ENCODE peak calls at places on chromosomes 5 and 9, in four cellular contexts. O, F, J and D are unnamed samples.

GRCh38 chr5:146395233-146395632 is 51.9 kb upstream of the TCERG1 start:
- DNase-seq in O (peak), F (no peak), J (no peak), D (no peak)

GRCh38 chr5:68343421-68343826 is 127.9 kb downstream of the PIK3R1 start:
- DNase-seq in O (no peak), F (peak), J (peak), D (peak)

GRCh38 chr5:154296525-154297159 is 106.1 kb downstream of the GALNT10 start:
- DNase-seq in O (no peak), F (no peak), J (no peak), D (no peak)

GRCh38 chr5:14665110-14665822 is 748 bp downstream of the OTULIN start:
- DNase-seq in O (no peak), F (peak), J (no peak), D (peak)

GRCh38 chr5:68515514-68515913 is 300.0 kb downstream of the PIK3R1 start:
- DNase-seq in O (no peak), F (no peak), J (no peak), D (no peak)

GRCh38 chr5:176800024-176800423 is 10.3 kb upstream of the UNC5A start:
- DNase-seq in O (no peak), F (no peak), J (no peak), D (no peak)

GRCh38 chr5:10723519-10723918 is 37.5 kb downstream of the DAP start:
- DNase-seq in O (no peak), F (no peak), J (no peak), D (no peak)

GRCh38 chr9:71901695-71902094 is 9.3 kb downstream of the ABHD17B start:
- DNase-seq in O (no peak), F (no peak), J (no peak), D (no peak)

GRCh38 chr5:151014680-151015343 is 5.6 kb upstream of the GPX3 start:
- DNase-seq in O (no peak), F (no peak), J (no peak), D (no peak)

GRCh38 chr5:149435660-149436059 is 56.6 kb upstream of the IL17B start:
- DNase-seq in O (no peak), F (no peak), J (no peak), D (no peak)

GRCh38 chr5:122726990-122727616 is 47.8 kb upstream of the SNX2 start:
- DNase-seq in O (no peak), F (no peak), J (peak), D (peak)

GRCh38 chr9:106421772-106422171 is 441.2 kb upstream of the ZNF462 start:
- DNase-seq in O (no peak), F (no peak), J (no peak), D (peak)

GRCh38 chr9:21070171-21070571 is 7.6 kb downstream of the IFNB1 start:
- DNase-seq in O (peak), F (peak), J (peak), D (no peak)

GRCh38 chr5:5398046-5398445 is 24.4 kb upstream of the ICE1 start:
- DNase-seq in O (no peak), F (no peak), J (no peak), D (no peak)

GRCh38 chr5:178981381-178981780 is 13.7 kb downstream of the GRM6 start:
- DNase-seq in O (no peak), F (no peak), J (no peak), D (no peak)
- TF ChIP-seq CTCF in O (no peak), F (no peak), J (no peak), D (no peak)

DNA sequence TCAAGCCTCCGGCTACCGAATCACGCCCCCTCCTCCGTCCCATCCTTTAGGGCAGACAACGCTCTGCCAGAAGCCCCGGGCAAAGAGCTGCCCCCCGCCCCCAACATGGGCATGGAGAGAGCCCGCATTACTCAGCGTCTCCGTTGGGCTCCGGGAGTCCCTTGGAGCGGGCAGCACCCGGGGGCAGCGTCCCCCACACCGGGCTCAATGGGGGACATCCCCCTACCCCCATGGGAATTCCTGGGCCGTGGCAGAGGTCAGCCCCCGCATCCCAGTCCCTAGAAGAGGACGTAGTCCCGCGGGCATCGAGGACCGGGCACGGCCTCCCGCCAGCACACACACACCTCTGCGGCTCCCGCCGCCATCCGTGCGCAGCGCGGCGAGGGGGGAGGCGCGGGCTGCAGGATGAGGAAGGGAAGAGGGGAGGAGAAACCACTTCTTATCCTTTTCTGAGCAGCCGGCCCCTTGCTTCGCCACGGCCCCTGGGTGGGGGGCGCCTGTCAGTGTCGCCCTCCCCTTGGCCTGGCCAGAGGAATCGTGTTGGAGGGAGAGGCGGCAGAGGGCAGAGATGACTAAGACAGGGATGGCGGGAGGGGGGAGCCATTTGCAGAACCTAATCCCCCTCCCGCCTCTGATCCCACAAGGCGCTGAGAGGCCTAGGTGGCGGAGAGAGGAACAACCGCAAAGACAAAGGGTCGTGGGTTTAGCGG is 818 bp downstream of the DNM1 start:
- DNase-seq in O (peak), F (no peak), J (peak), D (no peak)
- TF ChIP-seq CTCF in O (no peak), F (no peak), J (no peak), D (no peak)

DNA sequence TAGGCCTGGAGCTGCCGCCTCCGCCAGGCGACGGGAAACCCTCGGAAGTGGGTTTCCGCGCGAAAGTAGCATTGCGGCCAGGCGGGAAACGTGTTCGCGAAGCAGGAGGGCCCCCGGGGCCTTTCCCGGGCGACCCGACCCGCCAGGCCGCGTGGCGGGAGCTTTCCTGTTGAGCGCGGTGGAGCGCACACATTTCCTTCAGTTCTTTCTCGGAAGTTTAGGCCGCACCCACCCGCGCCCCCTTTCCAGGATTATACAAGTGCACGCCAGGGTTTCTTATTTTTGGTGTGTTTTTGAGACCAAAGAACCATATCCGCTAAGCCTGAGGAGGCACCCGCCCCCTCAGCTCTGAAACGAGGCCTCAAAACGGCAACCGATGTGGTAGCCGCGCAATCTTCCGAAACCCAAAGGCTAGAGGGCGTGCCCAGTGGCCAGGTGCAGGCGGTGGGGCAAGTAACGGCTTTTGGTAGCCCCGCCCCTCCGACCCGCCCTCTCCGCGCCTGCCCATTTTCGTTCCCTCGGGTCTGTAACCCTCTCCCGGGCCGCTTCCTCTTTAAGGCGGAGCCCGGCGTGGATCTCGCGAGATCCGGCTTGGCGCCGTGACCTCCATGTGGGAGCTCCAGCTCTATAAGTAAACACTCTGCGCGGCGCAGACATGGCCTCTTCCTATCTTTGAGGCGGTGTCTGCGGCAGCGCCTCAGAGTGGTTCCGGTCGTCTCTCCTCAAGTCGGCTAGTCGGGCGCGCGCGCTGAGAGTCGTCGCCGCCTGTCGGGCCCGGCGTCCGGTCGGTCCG is at the start of gene UHRF2:
- DNase-seq in O (peak), F (peak), J (peak), D (peak)
- TF ChIP-seq CTCF in O (no peak), F (no peak), J (no peak), D (no peak)

DNA sequence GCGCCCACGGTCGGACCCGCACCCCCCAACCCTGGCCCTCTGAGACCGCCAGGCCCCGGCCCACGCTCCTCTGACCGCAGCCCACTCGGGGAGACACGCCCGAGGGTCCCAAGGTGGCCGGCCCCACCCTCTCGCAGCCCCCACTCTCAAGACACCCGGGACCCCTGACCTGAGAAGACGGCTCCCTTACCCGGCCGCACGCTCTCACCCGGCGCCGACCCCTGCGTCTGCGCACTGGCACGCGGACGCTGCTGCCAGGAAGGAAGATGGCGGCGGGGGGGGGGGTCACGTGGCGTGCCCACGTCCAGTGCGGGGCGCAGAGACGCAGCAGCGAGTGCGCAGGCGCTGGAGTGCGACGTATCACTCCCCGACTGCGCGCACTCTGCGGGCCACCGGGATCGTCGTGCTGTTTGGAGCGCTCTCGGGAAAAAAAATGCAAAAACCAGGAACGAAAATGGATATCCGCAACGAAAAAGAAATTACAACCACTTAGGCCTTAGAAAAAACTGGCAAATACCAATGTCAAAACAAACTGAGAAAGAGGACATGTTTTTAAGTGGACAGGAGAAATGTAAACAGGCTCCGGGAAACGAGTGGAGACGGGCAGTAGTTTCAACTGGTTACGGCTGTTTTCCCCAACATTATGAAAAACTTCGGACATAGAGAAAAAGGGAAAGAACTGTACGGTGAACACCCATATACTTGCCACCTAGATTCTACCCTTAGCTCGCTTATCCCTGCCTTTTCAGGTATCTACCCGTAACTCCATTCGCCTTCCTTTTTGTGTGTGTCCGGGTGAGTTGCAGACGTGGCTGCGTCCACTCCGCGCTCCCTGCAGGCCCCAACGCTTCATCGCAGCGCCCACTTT is at the start of gene MRPL36:
- DNase-seq in O (peak), F (peak), J (peak), D (peak)
- TF ChIP-seq CTCF in O (no peak), F (no peak), J (no peak), D (no peak)

GRCh38 chr5:155906046-155906445 is 420.9 kb upstream of the SGCD start:
- DNase-seq in O (no peak), F (no peak), J (no peak), D (no peak)
- TF ChIP-seq CTCF in O (no peak), F (no peak), J (no peak), D (no peak)

DNA sequence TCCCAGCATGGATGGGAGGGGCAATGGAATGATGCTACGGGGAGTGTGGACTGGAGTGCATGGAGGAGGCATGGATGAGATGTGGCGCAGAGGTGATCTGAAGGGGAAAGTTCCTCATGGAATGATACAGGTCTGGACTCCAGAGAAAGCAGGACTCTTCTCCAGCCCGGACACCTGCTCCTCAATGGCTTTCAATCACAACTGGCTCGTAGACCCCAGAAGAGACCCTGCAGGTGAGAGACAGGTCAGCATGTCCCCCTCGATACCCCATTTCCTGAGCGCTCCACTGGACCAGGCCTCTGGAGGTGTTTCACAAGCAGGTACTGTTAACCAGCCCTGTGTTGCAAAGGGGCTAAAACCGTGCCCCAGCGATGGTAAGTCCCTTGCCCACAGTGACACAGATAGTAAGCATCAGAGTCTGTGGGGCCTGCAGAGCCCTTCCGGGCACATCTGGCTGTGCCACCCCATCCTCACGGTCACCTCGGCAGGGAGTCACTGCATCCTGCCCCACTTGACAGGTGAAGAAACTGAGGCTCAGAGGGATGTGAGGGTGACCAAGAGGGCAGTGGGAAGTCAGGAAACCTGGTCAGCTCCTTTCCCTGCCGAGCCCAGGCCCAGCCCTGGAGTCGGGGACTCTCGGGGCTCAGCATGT is 5.5 kb upstream of the DPM2 start:
- DNase-seq in O (no peak), F (no peak), J (no peak), D (no peak)
- TF ChIP-seq CTCF in O (no peak), F (no peak), J (no peak), D (peak)

DNA sequence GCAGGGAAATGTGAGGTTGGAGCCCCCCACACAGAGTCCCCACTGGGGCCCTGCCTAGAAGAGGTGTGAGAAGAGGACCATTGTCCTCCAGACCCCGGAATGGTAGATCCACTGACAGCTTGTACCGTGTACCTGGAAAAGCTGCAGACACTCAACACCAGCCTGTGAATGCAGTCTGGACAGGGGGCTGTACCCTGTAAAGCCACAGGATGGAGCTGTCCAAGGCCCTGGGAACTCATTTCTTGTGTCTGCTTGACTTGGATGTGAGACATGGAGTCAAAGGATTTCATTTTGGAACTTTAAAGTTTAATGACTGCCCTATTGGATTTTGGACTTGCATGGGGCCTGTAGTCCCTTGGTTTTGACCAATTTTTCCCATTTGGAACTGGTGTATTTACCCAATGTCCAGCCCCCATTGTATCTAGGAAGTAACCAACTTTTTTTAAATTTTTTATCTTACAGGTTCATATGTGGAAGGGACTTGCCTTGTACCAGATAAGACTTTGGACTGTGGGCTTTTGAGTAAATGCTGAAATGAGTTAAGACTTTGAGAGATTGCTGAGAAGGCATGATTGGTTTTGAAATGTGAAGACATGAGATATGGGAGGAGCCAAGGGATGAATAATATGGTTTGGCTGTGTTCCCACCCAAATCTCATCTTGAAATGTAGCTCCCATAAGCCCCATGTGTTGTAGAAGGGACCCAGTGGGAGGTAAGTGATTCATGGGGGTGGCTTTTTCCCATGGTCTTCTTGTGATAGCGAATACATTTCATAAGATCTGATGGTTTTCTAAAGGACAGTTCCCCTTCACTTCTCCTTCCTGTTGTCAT is 535.2 kb upstream of the MEF2C start:
- DNase-seq in O (peak), F (no peak), J (peak), D (no peak)
- TF ChIP-seq CTCF in O (no peak), F (no peak), J (no peak), D (no peak)

GRCh38 chr9:129482521-129483466 is 138.1 kb downstream of the C9orf50 start:
- DNase-seq in O (no peak), F (peak), J (peak), D (peak)

GRCh38 chr9:129481424-129481823 is 139.5 kb downstream of the C9orf50 start:
- DNase-seq in O (no peak), F (no peak), J (no peak), D (no peak)

GRCh38 chr9:129483467-129484324 is 137.2 kb downstream of the C9orf50 start:
- DNase-seq in O (no peak), F (peak), J (peak), D (no peak)

GRCh38 chr9:129480705-129481104 is 140.2 kb downstream of the C9orf50 start:
- DNase-seq in O (no peak), F (no peak), J (no peak), D (no peak)

GRCh38 chr9:129481824-129482511 is 138.9 kb downstream of the C9orf50 start:
- DNase-seq in O (no peak), F (no peak), J (no peak), D (no peak)
- TF ChIP-seq CTCF in O (no peak), F (no peak), J (peak), D (no peak)

DNA sequence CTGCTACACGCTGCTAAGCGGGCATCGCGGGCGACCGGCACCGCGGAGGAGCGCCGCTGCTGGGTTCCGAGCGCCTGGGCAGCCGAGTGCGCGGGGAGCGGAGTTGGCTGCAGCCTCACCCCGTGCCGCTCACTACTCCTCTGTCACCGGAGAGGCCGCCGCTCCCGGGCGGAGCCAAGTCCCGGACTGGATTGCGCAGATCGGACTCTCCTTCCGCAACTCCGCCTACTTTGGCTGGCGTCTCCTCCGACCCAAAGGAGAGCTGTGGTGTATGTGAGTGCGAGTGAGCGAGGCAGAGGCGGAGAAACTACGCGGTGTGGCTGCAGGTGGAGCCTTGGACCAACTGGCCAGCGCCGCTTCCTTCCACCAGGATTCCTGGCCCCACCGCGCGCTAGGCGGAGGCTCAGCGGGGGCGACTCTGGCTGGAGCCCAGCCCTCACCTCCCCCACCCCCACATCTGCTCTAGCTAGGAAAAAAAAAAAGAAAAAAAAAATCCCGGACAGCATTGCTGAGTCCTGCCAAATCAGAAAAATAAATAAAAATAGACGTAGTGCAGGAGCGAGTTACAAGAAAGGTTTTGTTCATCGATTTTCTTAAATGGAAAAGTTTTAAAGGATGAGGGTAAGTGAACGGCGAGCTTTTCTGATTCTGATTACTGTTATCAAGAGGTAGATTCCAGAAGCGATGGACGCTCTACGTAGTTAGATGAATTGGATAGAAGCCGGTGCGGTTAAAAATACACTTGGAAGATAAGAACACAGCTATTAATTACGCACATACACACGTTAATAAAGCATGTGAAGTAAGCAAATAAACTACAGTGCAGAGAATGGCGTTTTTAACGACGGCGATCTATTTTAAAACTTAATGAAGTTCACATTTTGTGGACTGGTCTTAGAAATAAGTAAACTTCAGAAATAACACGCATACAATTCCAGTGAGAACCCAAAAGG is at the start of gene SEMA6A:
- DNase-seq in O (peak), F (peak), J (peak), D (peak)
- TF ChIP-seq CTCF in O (no peak), F (no peak), J (no peak), D (no peak)

DNA sequence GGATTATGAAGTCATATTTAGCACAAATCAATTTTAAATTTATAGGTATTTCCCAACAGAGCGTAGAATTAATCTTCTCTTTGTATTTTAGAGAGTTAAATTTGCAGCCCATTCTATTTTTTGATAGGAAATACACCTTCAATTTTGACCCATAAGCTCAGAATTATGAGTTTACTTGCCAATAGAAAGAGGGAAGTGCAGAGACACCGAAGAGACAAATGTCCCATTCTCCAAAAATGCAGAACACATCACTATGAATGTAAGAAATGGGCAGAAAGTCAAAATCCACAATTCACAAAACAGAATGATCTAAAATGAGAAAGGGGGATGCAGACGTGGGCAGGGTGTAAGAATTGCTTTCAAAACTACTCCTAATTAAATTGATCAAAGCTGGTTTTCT is 549.9 kb upstream of the CDH18 start:
- DNase-seq in O (no peak), F (no peak), J (no peak), D (no peak)
- TF ChIP-seq CTCF in O (no peak), F (no peak), J (no peak), D (no peak)